ENCODE peak calls at places on chromosomes 11 and 22, in six cellular contexts. V, B, I, M, J and Z are unnamed samples.

GRCh38 chr11:122743949-122744876 is 88.7 kb downstream of the UBASH3B start:
- DNase-seq in V (peak), B (no peak), I (no peak), M (no peak), J (no peak), Z (no peak)

GRCh38 chr22:48961705-48962104 is 866.0 kb downstream of the BRD1 start:
- DNase-seq in V (peak), B (no peak), I (no peak), M (no peak), J (no peak), Z (no peak)

GRCh38 chr11:12251651-12252560 is 125.5 kb upstream of the PARVA start:
- DNase-seq in V (no peak), B (no peak), I (no peak), M (no peak), J (no peak), Z (no peak)

GRCh38 chr22:29081499-29082236 is 8.8 kb downstream of the KREMEN1 start:
- DNase-seq in V (no peak), B (no peak), I (no peak), M (no peak), J (no peak), Z (peak)

GRCh38 chr11:66002648-66003225 is 434 bp downstream of the BANF1 start:
- DNase-seq in V (no peak), B (no peak), I (peak), M (no peak), J (no peak), Z (peak)

GRCh38 chr11:126588630-126589491 is 233.4 kb downstream of the ST3GAL4 start:
- DNase-seq in V (no peak), B (no peak), I (no peak), M (no peak), J (no peak), Z (no peak)

GRCh38 chr11:114154271-114155047 is 94.9 kb downstream of the ZBTB16 start:
- DNase-seq in V (no peak), B (no peak), I (peak), M (no peak), J (no peak), Z (peak)

GRCh38 chr11:119897576-119897975 is 168.6 kb upstream of the NECTIN1 start:
- DNase-seq in V (no peak), B (no peak), I (no peak), M (no peak), J (no peak), Z (no peak)

GRCh38 chr11:122157540-122158173 is 41.6 kb upstream of the BLID start:
- DNase-seq in V (no peak), B (no peak), I (no peak), M (no peak), J (no peak), Z (no peak)

GRCh38 chr11:9956483-9956882 is 292.6 kb downstream of the SWAP70 start:
- DNase-seq in V (no peak), B (no peak), I (peak), M (no peak), J (no peak), Z (no peak)

GRCh38 chr22:24153353-24153752 is 27.9 kb upstream of the SUSD2 start:
- DNase-seq in V (no peak), B (no peak), I (peak), M (no peak), J (no peak), Z (peak)

GRCh38 chr11:86934263-86934932 is 20.8 kb downstream of the FZD4 start:
- DNase-seq in V (no peak), B (no peak), I (peak), M (no peak), J (no peak), Z (no peak)

GRCh38 chr11:11396290-11397042 is 43.4 kb upstream of the CSNK2A3 start:
- DNase-seq in V (no peak), B (peak), I (peak), M (no peak), J (no peak), Z (peak)

GRCh38 chr11:61526956-61527731 is 18.6 kb downstream of the LRRC10B start:
- DNase-seq in V (no peak), B (no peak), I (no peak), M (no peak), J (no peak), Z (no peak)

GRCh38 chr22:39396156-39396796 is 3.3 kb upstream of the TAB1 start:
- DNase-seq in V (no peak), B (peak), I (no peak), M (no peak), J (no peak), Z (no peak)

GRCh38 chr11:12827929-12828812 is 153.9 kb downstream of the TEAD1 start:
- DNase-seq in V (peak), B (peak), I (peak), M (no peak), J (no peak), Z (peak)

GRCh38 chr11:9765320-9766101 is 101.6 kb downstream of the SWAP70 start:
- DNase-seq in V (no peak), B (peak), I (peak), M (peak), J (no peak), Z (peak)

GRCh38 chr11:11981840-11982239 is 26.6 kb downstream of the DKK3 start:
- DNase-seq in V (peak), B (no peak), I (no peak), M (no peak), J (no peak), Z (no peak)

GRCh38 chr11:65133724-65134123 is 595 bp downstream of the SYVN1 start:
- DNase-seq in V (no peak), B (no peak), I (peak), M (peak), J (no peak), Z (peak)

GRCh38 chr11:10984742-10985141 is 126.9 kb upstream of the ZBED5 start:
- DNase-seq in V (no peak), B (no peak), I (no peak), M (no peak), J (no peak), Z (no peak)

GRCh38 chr11:67045314-67045713 is 11.3 kb upstream of the RHOD start:
- DNase-seq in V (no peak), B (peak), I (peak), M (no peak), J (no peak), Z (peak)

GRCh38 chr11:9753031-9753430 is 89.2 kb downstream of the SWAP70 start:
- DNase-seq in V (no peak), B (peak), I (peak), M (no peak), J (no peak), Z (peak)

GRCh38 chr11:37988031-37988430 is 1390.0 kb upstream of the RAG2 start:
- DNase-seq in V (no peak), B (no peak), I (peak), M (no peak), J (no peak), Z (peak)

GRCh38 chr11:72989727-72990126 is 152.4 kb downstream of the FCHSD2 start:
- DNase-seq in V (no peak), B (no peak), I (peak), M (no peak), J (no peak), Z (peak)

GRCh38 chr11:22467741-22468140 is 129.6 kb downstream of the SLC17A6 start:
- DNase-seq in V (no peak), B (no peak), I (no peak), M (no peak), J (no peak), Z (no peak)

GRCh38 chr22:41367039-41367679 is 14.6 kb upstream of the TEF start:
- DNase-seq in V (peak), B (peak), I (peak), M (peak), J (no peak), Z (peak)

GRCh38 chr11:124867700-124868099 is 2.5 kb downstream of the ROBO3 start:
- DNase-seq in V (peak), B (peak), I (peak), M (no peak), J (no peak), Z (peak)

GRCh38 chr22:23908561-23909205 is 14.5 kb downstream of the MIF start:
- DNase-seq in V (peak), B (no peak), I (no peak), M (no peak), J (no peak), Z (no peak)

GRCh38 chr22:21734540-21735197 is 925 bp downstream of the YPEL1 start:
- DNase-seq in V (no peak), B (no peak), I (no peak), M (no peak), J (no peak), Z (no peak)

GRCh38 chr11:118415739-118416068 is 14.3 kb downstream of the ATP5MG start:
- DNase-seq in V (no peak), B (peak), I (peak), M (no peak), J (no peak), Z (peak)

GRCh38 chr22:46030241-46030880 is 53.4 kb upstream of the WNT7B start:
- DNase-seq in V (no peak), B (no peak), I (no peak), M (peak), J (no peak), Z (no peak)

GRCh38 chr22:19795617-19796008 is 35.0 kb downstream of the TBX1 start:
- DNase-seq in V (no peak), B (no peak), I (peak), M (no peak), J (no peak), Z (no peak)

GRCh38 chr11:108525161-108525560 is 27.0 kb upstream of the POGLUT3 start:
- DNase-seq in V (no peak), B (no peak), I (no peak), M (no peak), J (no peak), Z (no peak)

GRCh38 chr11:86741489-86742435 is 58.6 kb upstream of the PRSS23 start:
- DNase-seq in V (no peak), B (peak), I (peak), M (no peak), J (no peak), Z (peak)

GRCh38 chr11:65576867-65577755 is 1.3 kb downstream of the EHBP1L1 start:
- DNase-seq in V (peak), B (peak), I (peak), M (peak), J (no peak), Z (peak)

GRCh38 chr11:68508425-68508824 is 47.9 kb downstream of the PPP6R3 start:
- DNase-seq in V (no peak), B (no peak), I (peak), M (no peak), J (no peak), Z (no peak)

GRCh38 chr22:33658775-33659174 is 261.5 kb downstream of the LARGE1 start:
- DNase-seq in V (peak), B (peak), I (no peak), M (peak), J (no peak), Z (peak)